ENCODE peak calls at places on chromosomes 6 and 20, in nine cellular contexts. F is HFF-Myc; X is H4; T is cardiac muscle cell; C is activated CD4-positive, alpha-beta T cell treated with anti-CD3 and anti-CD28 coated beads, Interleukin-2, amount 10 ng/mL, durations not matched to agents 7 days and 5 days; Q is RWPE1; P is HEK293T; R is OCI-M1; K is body of pancreas. J is an unnamed sample.

GRCh38 chr6:18528084-18528743 is 141.1 kb downstream of the RNF144B start:
- DNase-seq in F (no peak), X (no peak), T (peak), C (no peak), Q (no peak), P (no peak), R (peak), K (no peak), J (no peak)

GRCh38 chr6:162251257-162251656 is 476.3 kb downstream of the PRKN start:
- DNase-seq in F (no peak), X (no peak), T (peak), C (no peak), Q (no peak), P (peak), R (peak), K (peak), J (no peak)

GRCh38 chr6:98946266-98946817 is 1.4 kb downstream of the FBXL4 start:
- DNase-seq in F (no peak), X (no peak), T (no peak), C (no peak), Q (no peak), P (no peak), R (no peak), K (no peak), J (no peak)

GRCh38 chr20:25196701-25197120 is 1.2 kb downstream of the ENTPD6 start:
- DNase-seq in F (no peak), X (no peak), T (no peak), C (peak), Q (no peak), P (peak), R (no peak), K (no peak), J (no peak)

GRCh38 chr6:161044335-161044734 is 52.8 kb downstream of the MAP3K4 start:
- DNase-seq in F (no peak), X (no peak), T (no peak), C (no peak), Q (no peak), P (no peak), R (no peak), K (no peak), J (no peak)

GRCh38 chr20:17505664-17506517 is 25.3 kb downstream of the BFSP1 start:
- DNase-seq in F (no peak), X (peak), T (peak), C (peak), Q (peak), P (no peak), R (peak), K (no peak), J (no peak)

GRCh38 chr20:31780839-31781238 is 38.3 kb upstream of the MYLK2 start:
- DNase-seq in F (no peak), X (no peak), T (no peak), C (no peak), Q (no peak), P (no peak), R (no peak), K (no peak), J (no peak)

GRCh38 chr6:125584468-125584939 is 164.9 kb upstream of the HEY2 start:
- DNase-seq in F (no peak), X (peak), T (no peak), C (no peak), Q (no peak), P (peak), R (no peak), K (no peak), J (peak)

GRCh38 chr6:124466949-124467348 is 495.3 kb upstream of the RNF217 start:
- DNase-seq in F (no peak), X (no peak), T (no peak), C (no peak), Q (no peak), P (no peak), R (no peak), K (no peak), J (no peak)

GRCh38 chr6:18141805-18142590 is 12.9 kb downstream of the TPMT start:
- DNase-seq in F (no peak), X (no peak), T (no peak), C (no peak), Q (no peak), P (no peak), R (no peak), K (no peak), J (no peak)

GRCh38 chr20:49976542-49976941 is 6.2 kb upstream of the SNAI1 start:
- DNase-seq in F (no peak), X (no peak), T (no peak), C (no peak), Q (no peak), P (no peak), R (no peak), K (no peak), J (no peak)

GRCh38 chr6:45838486-45838885 is 177.2 kb downstream of the CLIC5 start:
- DNase-seq in F (no peak), X (no peak), T (no peak), C (no peak), Q (no peak), P (no peak), R (no peak), K (no peak), J (no peak)

GRCh38 chr6:30705620-30706019 is 11.5 kb downstream of the MDC1 start:
- DNase-seq in F (no peak), X (no peak), T (no peak), C (no peak), Q (no peak), P (no peak), R (no peak), K (no peak), J (no peak)

GRCh38 chr6:25987845-25988244 is 25.2 kb downstream of the TRIM38 start:
- DNase-seq in F (no peak), X (no peak), T (no peak), C (no peak), Q (no peak), P (no peak), R (no peak), K (no peak), J (no peak)

GRCh38 chr6:38337819-38338465 is 301.8 kb downstream of the BTBD9 start:
- DNase-seq in F (no peak), X (peak), T (peak), C (no peak), Q (peak), P (no peak), R (no peak), K (no peak), J (no peak)

GRCh38 chr6:21067521-21067920 is 526.0 kb upstream of the SOX4 start:
- DNase-seq in F (no peak), X (no peak), T (peak), C (no peak), Q (no peak), P (no peak), R (peak), K (no peak), J (no peak)

GRCh38 chr6:124901105-124901504 is 61.1 kb upstream of the RNF217 start:
- DNase-seq in F (no peak), X (no peak), T (no peak), C (no peak), Q (no peak), P (no peak), R (no peak), K (no peak), J (no peak)

GRCh38 chr6:141443032-141443431 is 689.7 kb upstream of the GJE1 start:
- DNase-seq in F (no peak), X (no peak), T (no peak), C (no peak), Q (no peak), P (no peak), R (no peak), K (no peak), J (no peak)

GRCh38 chr6:2450546-2450945 is 205.1 kb upstream of the GMDS start:
- DNase-seq in F (no peak), X (no peak), T (peak), C (no peak), Q (peak), P (peak), R (no peak), K (peak), J (no peak)

GRCh38 chr20:32638848-32639247 is 34.9 kb downstream of the C20orf203 start:
- DNase-seq in F (no peak), X (no peak), T (peak), C (no peak), Q (peak), P (no peak), R (no peak), K (no peak), J (no peak)

GRCh38 chr6:12414096-12414675 is 124.0 kb downstream of the EDN1 start:
- DNase-seq in F (no peak), X (no peak), T (no peak), C (no peak), Q (no peak), P (no peak), R (no peak), K (no peak), J (no peak)

GRCh38 chr6:14118444-14118843 is 872 bp downstream of the CD83 start:
- DNase-seq in F (no peak), X (no peak), T (no peak), C (no peak), Q (no peak), P (no peak), R (no peak), K (no peak), J (no peak)

GRCh38 chr6:81606965-81607381 is 145.5 kb downstream of the TENT5A start:
- DNase-seq in F (peak), X (no peak), T (no peak), C (no peak), Q (no peak), P (no peak), R (no peak), K (no peak), J (no peak)

GRCh38 chr6:29813809-29814208 is 13.8 kb upstream of the HLA-G start:
- DNase-seq in F (no peak), X (peak), T (peak), C (no peak), Q (peak), P (no peak), R (peak), K (no peak), J (peak)

GRCh38 chr6:157603314-157603940 is 219.6 kb upstream of the SNX9 start:
- DNase-seq in F (no peak), X (no peak), T (no peak), C (no peak), Q (no peak), P (no peak), R (no peak), K (no peak), J (peak)

GRCh38 chr6:44025226-44025625 is 102.0 kb downstream of the MRPL14 start:
- DNase-seq in F (no peak), X (no peak), T (no peak), C (no peak), Q (no peak), P (no peak), R (no peak), K (no peak), J (no peak)

GRCh38 chr6:94680672-94681212 is 896.6 kb upstream of the MANEA start:
- DNase-seq in F (no peak), X (no peak), T (no peak), C (no peak), Q (no peak), P (peak), R (no peak), K (no peak), J (no peak)

GRCh38 chr6:20173833-20174796 is 38.2 kb downstream of the MBOAT1 start:
- DNase-seq in F (no peak), X (no peak), T (no peak), C (peak), Q (no peak), P (no peak), R (peak), K (no peak), J (no peak)

GRCh38 chr6:111620168-111620567 is 14.5 kb upstream of the TRAF3IP2 start:
- DNase-seq in F (no peak), X (no peak), T (no peak), C (no peak), Q (no peak), P (no peak), R (no peak), K (no peak), J (no peak)

GRCh38 chr6:1584146-1584545 is 25.6 kb upstream of the FOXC1 start:
- DNase-seq in F (no peak), X (no peak), T (no peak), C (no peak), Q (no peak), P (no peak), R (no peak), K (no peak), J (no peak)

GRCh38 chr6:135440087-135440792 is 57.3 kb downstream of the AHI1 start:
- DNase-seq in F (no peak), X (no peak), T (no peak), C (peak), Q (no peak), P (no peak), R (peak), K (no peak), J (no peak)

GRCh38 chr6:24980507-24981384 is 45.0 kb upstream of the RIPOR2 start:
- DNase-seq in F (no peak), X (no peak), T (peak), C (no peak), Q (no peak), P (no peak), R (no peak), K (no peak), J (peak)